ENCODE peak calls at places on chromosome 13, in seven cellular contexts. One of them, this sample, is unnamed.

GRCh38 chr13:102799544-102800144 is 725 bp downstream of the BIVM start:
- DNase-seq in tibial artery: peak; percentile 72
- DNase-seq in stimulated activated CD8-positive, alpha-beta memory T cell treated with anti-CD3 and anti-CD28 coated beads, Interleukin-15, amount 100 ng/mL, for 1 hour: no peak
- DNase-seq in neuronal stem cell: peak; percentile 20
- DNase-seq in H54: peak; percentile 49
- DNase-seq in GM03348: peak; percentile 55
- DNase-seq in stimulated activated CD4-positive, alpha-beta T cell treated with anti-CD3 and anti-CD28 coated beads, Interleukin-4, amount 100 ng/mL, for 4 hours: no peak
- DNase-seq in this sample: peak; percentile 61

GRCh38 chr13:83499286-83499685 is 383.0 kb downstream of the SLITRK1 start:
- DNase-seq in tibial artery: no peak
- DNase-seq in stimulated activated CD8-positive, alpha-beta memory T cell treated with anti-CD3 and anti-CD28 coated beads, Interleukin-15, amount 100 ng/mL, for 1 hour: no peak
- DNase-seq in neuronal stem cell: no peak
- DNase-seq in H54: no peak
- DNase-seq in GM03348: no peak
- DNase-seq in stimulated activated CD4-positive, alpha-beta T cell treated with anti-CD3 and anti-CD28 coated beads, Interleukin-4, amount 100 ng/mL, for 4 hours: no peak
- DNase-seq in this sample: no peak

GRCh38 chr13:21359855-21360254 is 99.2 kb downstream of the ZDHHC20 start:
- DNase-seq in tibial artery: no peak
- DNase-seq in stimulated activated CD8-positive, alpha-beta memory T cell treated with anti-CD3 and anti-CD28 coated beads, Interleukin-15, amount 100 ng/mL, for 1 hour: no peak
- DNase-seq in neuronal stem cell: no peak
- DNase-seq in H54: no peak
- DNase-seq in GM03348: no peak
- DNase-seq in stimulated activated CD4-positive, alpha-beta T cell treated with anti-CD3 and anti-CD28 coated beads, Interleukin-4, amount 100 ng/mL, for 4 hours: no peak
- DNase-seq in this sample: no peak

GRCh38 chr13:30429721-30430694 is 7.7 kb downstream of the UBE2L5 start:
- DNase-seq in tibial artery: no peak
- DNase-seq in stimulated activated CD8-positive, alpha-beta memory T cell treated with anti-CD3 and anti-CD28 coated beads, Interleukin-15, amount 100 ng/mL, for 1 hour: no peak
- DNase-seq in neuronal stem cell: no peak
- DNase-seq in H54: peak; percentile 41
- DNase-seq in GM03348: peak; percentile 85
- DNase-seq in stimulated activated CD4-positive, alpha-beta T cell treated with anti-CD3 and anti-CD28 coated beads, Interleukin-4, amount 100 ng/mL, for 4 hours: no peak
- DNase-seq in this sample: no peak

GRCh38 chr13:45316996-45317395 is 24.0 kb downstream of the TPT1 start:
- DNase-seq in tibial artery: no peak
- DNase-seq in stimulated activated CD8-positive, alpha-beta memory T cell treated with anti-CD3 and anti-CD28 coated beads, Interleukin-15, amount 100 ng/mL, for 1 hour: no peak
- DNase-seq in neuronal stem cell: no peak
- DNase-seq in H54: no peak
- DNase-seq in GM03348: no peak
- DNase-seq in stimulated activated CD4-positive, alpha-beta T cell treated with anti-CD3 and anti-CD28 coated beads, Interleukin-4, amount 100 ng/mL, for 4 hours: no peak
- DNase-seq in this sample: no peak

GRCh38 chr13:100490692-100491091 is 97.9 kb downstream of the GGACT start:
- DNase-seq in tibial artery: no peak
- DNase-seq in stimulated activated CD8-positive, alpha-beta memory T cell treated with anti-CD3 and anti-CD28 coated beads, Interleukin-15, amount 100 ng/mL, for 1 hour: no peak
- DNase-seq in neuronal stem cell: no peak
- DNase-seq in H54: no peak
- DNase-seq in GM03348: no peak
- DNase-seq in stimulated activated CD4-positive, alpha-beta T cell treated with anti-CD3 and anti-CD28 coated beads, Interleukin-4, amount 100 ng/mL, for 4 hours: no peak
- DNase-seq in this sample: no peak

GRCh38 chr13:113951246-113951999 is 22.5 kb downstream of the C13orf46 start:
- DNase-seq in tibial artery: peak; percentile 92
- DNase-seq in stimulated activated CD8-positive, alpha-beta memory T cell treated with anti-CD3 and anti-CD28 coated beads, Interleukin-15, amount 100 ng/mL, for 1 hour: peak; percentile 8
- DNase-seq in neuronal stem cell: peak; percentile 43
- DNase-seq in H54: no peak
- DNase-seq in GM03348: peak; percentile 93
- DNase-seq in stimulated activated CD4-positive, alpha-beta T cell treated with anti-CD3 and anti-CD28 coated beads, Interleukin-4, amount 100 ng/mL, for 4 hours: peak; percentile 57
- DNase-seq in this sample: peak; percentile 70

GRCh38 chr13:39777527-39778061 is 122.1 kb downstream of the COG6 start:
- DNase-seq in tibial artery: no peak
- DNase-seq in stimulated activated CD8-positive, alpha-beta memory T cell treated with anti-CD3 and anti-CD28 coated beads, Interleukin-15, amount 100 ng/mL, for 1 hour: no peak
- DNase-seq in neuronal stem cell: no peak
- DNase-seq in H54: peak; percentile 7
- DNase-seq in GM03348: peak; percentile 76
- DNase-seq in stimulated activated CD4-positive, alpha-beta T cell treated with anti-CD3 and anti-CD28 coated beads, Interleukin-4, amount 100 ng/mL, for 4 hours: peak; percentile 7
- DNase-seq in this sample: no peak

GRCh38 chr13:80824231-80824630 is 483.3 kb upstream of the SPRY2 start:
- DNase-seq in tibial artery: no peak
- DNase-seq in stimulated activated CD8-positive, alpha-beta memory T cell treated with anti-CD3 and anti-CD28 coated beads, Interleukin-15, amount 100 ng/mL, for 1 hour: no peak
- DNase-seq in neuronal stem cell: no peak
- DNase-seq in H54: no peak
- DNase-seq in GM03348: no peak
- DNase-seq in stimulated activated CD4-positive, alpha-beta T cell treated with anti-CD3 and anti-CD28 coated beads, Interleukin-4, amount 100 ng/mL, for 4 hours: no peak
- DNase-seq in this sample: no peak

GRCh38 chr13:67219113-67219512 is 11.0 kb downstream of the PCDH9 start:
- DNase-seq in tibial artery: no peak
- DNase-seq in stimulated activated CD8-positive, alpha-beta memory T cell treated with anti-CD3 and anti-CD28 coated beads, Interleukin-15, amount 100 ng/mL, for 1 hour: no peak
- DNase-seq in neuronal stem cell: no peak
- DNase-seq in H54: no peak
- DNase-seq in GM03348: no peak
- DNase-seq in stimulated activated CD4-positive, alpha-beta T cell treated with anti-CD3 and anti-CD28 coated beads, Interleukin-4, amount 100 ng/mL, for 4 hours: no peak
- DNase-seq in this sample: no peak

GRCh38 chr13:39930544-39931444 is 275.3 kb downstream of the COG6 start:
- DNase-seq in tibial artery: no peak
- DNase-seq in stimulated activated CD8-positive, alpha-beta memory T cell treated with anti-CD3 and anti-CD28 coated beads, Interleukin-15, amount 100 ng/mL, for 1 hour: no peak
- DNase-seq in neuronal stem cell: no peak
- DNase-seq in H54: no peak
- DNase-seq in GM03348: no peak
- DNase-seq in stimulated activated CD4-positive, alpha-beta T cell treated with anti-CD3 and anti-CD28 coated beads, Interleukin-4, amount 100 ng/mL, for 4 hours: no peak
- DNase-seq in this sample: no peak

GRCh38 chr13:79581870-79582315 is 100.9 kb downstream of the NDFIP2 start:
- DNase-seq in tibial artery: no peak
- DNase-seq in stimulated activated CD8-positive, alpha-beta memory T cell treated with anti-CD3 and anti-CD28 coated beads, Interleukin-15, amount 100 ng/mL, for 1 hour: no peak
- DNase-seq in neuronal stem cell: no peak
- DNase-seq in H54: no peak
- DNase-seq in GM03348: peak; percentile 25
- DNase-seq in stimulated activated CD4-positive, alpha-beta T cell treated with anti-CD3 and anti-CD28 coated beads, Interleukin-4, amount 100 ng/mL, for 4 hours: no peak
- DNase-seq in this sample: no peak

GRCh38 chr13:33817513-33817842 is 471 bp upstream of the RFC3 start:
- DNase-seq in tibial artery: no peak
- DNase-seq in stimulated activated CD8-positive, alpha-beta memory T cell treated with anti-CD3 and anti-CD28 coated beads, Interleukin-15, amount 100 ng/mL, for 1 hour: no peak
- DNase-seq in neuronal stem cell: no peak
- DNase-seq in H54: no peak
- DNase-seq in GM03348: peak; percentile 9
- DNase-seq in stimulated activated CD4-positive, alpha-beta T cell treated with anti-CD3 and anti-CD28 coated beads, Interleukin-4, amount 100 ng/mL, for 4 hours: no peak
- DNase-seq in this sample: no peak

GRCh38 chr13:40681341-40682051 is 15.1 kb upstream of the FOXO1 start:
- DNase-seq in tibial artery: no peak
- DNase-seq in stimulated activated CD8-positive, alpha-beta memory T cell treated with anti-CD3 and anti-CD28 coated beads, Interleukin-15, amount 100 ng/mL, for 1 hour: no peak
- DNase-seq in neuronal stem cell: no peak
- DNase-seq in H54: no peak
- DNase-seq in GM03348: no peak
- DNase-seq in stimulated activated CD4-positive, alpha-beta T cell treated with anti-CD3 and anti-CD28 coated beads, Interleukin-4, amount 100 ng/mL, for 4 hours: no peak
- DNase-seq in this sample: no peak

GRCh38 chr13:111859361-111860105 is 207.4 kb upstream of the SOX1 start:
- DNase-seq in tibial artery: no peak
- DNase-seq in stimulated activated CD8-positive, alpha-beta memory T cell treated with anti-CD3 and anti-CD28 coated beads, Interleukin-15, amount 100 ng/mL, for 1 hour: no peak
- DNase-seq in neuronal stem cell: no peak
- DNase-seq in H54: no peak
- DNase-seq in GM03348: no peak
- DNase-seq in stimulated activated CD4-positive, alpha-beta T cell treated with anti-CD3 and anti-CD28 coated beads, Interleukin-4, amount 100 ng/mL, for 4 hours: no peak
- DNase-seq in this sample: no peak

GRCh38 chr13:74575729-74576125 is 441.5 kb upstream of the KLF12 start:
- DNase-seq in tibial artery: peak; percentile 90
- DNase-seq in stimulated activated CD8-positive, alpha-beta memory T cell treated with anti-CD3 and anti-CD28 coated beads, Interleukin-15, amount 100 ng/mL, for 1 hour: peak; percentile 6
- DNase-seq in neuronal stem cell: peak; percentile 54
- DNase-seq in H54: peak; percentile 30
- DNase-seq in GM03348: peak; percentile 86
- DNase-seq in stimulated activated CD4-positive, alpha-beta T cell treated with anti-CD3 and anti-CD28 coated beads, Interleukin-4, amount 100 ng/mL, for 4 hours: peak; percentile 43
- DNase-seq in this sample: peak; percentile 72

GRCh38 chr13:20144141-20144850 is 16.6 kb downstream of the GJA3 start:
- DNase-seq in tibial artery: no peak
- DNase-seq in stimulated activated CD8-positive, alpha-beta memory T cell treated with anti-CD3 and anti-CD28 coated beads, Interleukin-15, amount 100 ng/mL, for 1 hour: no peak
- DNase-seq in neuronal stem cell: no peak
- DNase-seq in H54: no peak
- DNase-seq in GM03348: no peak
- DNase-seq in stimulated activated CD4-positive, alpha-beta T cell treated with anti-CD3 and anti-CD28 coated beads, Interleukin-4, amount 100 ng/mL, for 4 hours: no peak
- DNase-seq in this sample: no peak

GRCh38 chr13:111589321-111589720 is 268.9 kb downstream of the TEX29 start:
- DNase-seq in tibial artery: no peak
- DNase-seq in stimulated activated CD8-positive, alpha-beta memory T cell treated with anti-CD3 and anti-CD28 coated beads, Interleukin-15, amount 100 ng/mL, for 1 hour: no peak
- DNase-seq in neuronal stem cell: no peak
- DNase-seq in H54: no peak
- DNase-seq in GM03348: no peak
- DNase-seq in stimulated activated CD4-positive, alpha-beta T cell treated with anti-CD3 and anti-CD28 coated beads, Interleukin-4, amount 100 ng/mL, for 4 hours: no peak
- DNase-seq in this sample: no peak

GRCh38 chr13:47623862-47624261 is 377.2 kb downstream of the SUCLA2 start:
- DNase-seq in tibial artery: no peak
- DNase-seq in stimulated activated CD8-positive, alpha-beta memory T cell treated with anti-CD3 and anti-CD28 coated beads, Interleukin-15, amount 100 ng/mL, for 1 hour: no peak
- DNase-seq in neuronal stem cell: no peak
- DNase-seq in H54: no peak
- DNase-seq in GM03348: no peak
- DNase-seq in stimulated activated CD4-positive, alpha-beta T cell treated with anti-CD3 and anti-CD28 coated beads, Interleukin-4, amount 100 ng/mL, for 4 hours: no peak
- DNase-seq in this sample: no peak

GRCh38 chr13:79402074-79402635 is 3.9 kb downstream of the RBM26 start:
- DNase-seq in tibial artery: no peak
- DNase-seq in stimulated activated CD8-positive, alpha-beta memory T cell treated with anti-CD3 and anti-CD28 coated beads, Interleukin-15, amount 100 ng/mL, for 1 hour: no peak
- DNase-seq in neuronal stem cell: no peak
- DNase-seq in H54: no peak
- DNase-seq in GM03348: no peak
- DNase-seq in stimulated activated CD4-positive, alpha-beta T cell treated with anti-CD3 and anti-CD28 coated beads, Interleukin-4, amount 100 ng/mL, for 4 hours: no peak
- DNase-seq in this sample: no peak

GRCh38 chr13:79736356-79736755 is 255.4 kb downstream of the NDFIP2 start:
- DNase-seq in tibial artery: no peak
- DNase-seq in stimulated activated CD8-positive, alpha-beta memory T cell treated with anti-CD3 and anti-CD28 coated beads, Interleukin-15, amount 100 ng/mL, for 1 hour: no peak
- DNase-seq in neuronal stem cell: no peak
- DNase-seq in H54: no peak
- DNase-seq in GM03348: no peak
- DNase-seq in stimulated activated CD4-positive, alpha-beta T cell treated with anti-CD3 and anti-CD28 coated beads, Interleukin-4, amount 100 ng/mL, for 4 hours: no peak
- DNase-seq in this sample: no peak

GRCh38 chr13:63409791-63410351 is 1994.2 kb upstream of the PCDH20 start:
- DNase-seq in tibial artery: no peak
- DNase-seq in stimulated activated CD8-positive, alpha-beta memory T cell treated with anti-CD3 and anti-CD28 coated beads, Interleukin-15, amount 100 ng/mL, for 1 hour: no peak
- DNase-seq in neuronal stem cell: no peak
- DNase-seq in H54: no peak
- DNase-seq in GM03348: no peak
- DNase-seq in stimulated activated CD4-positive, alpha-beta T cell treated with anti-CD3 and anti-CD28 coated beads, Interleukin-4, amount 100 ng/mL, for 4 hours: no peak
- DNase-seq in this sample: no peak

GRCh38 chr13:44040754-44041100 is 161.0 kb downstream of the LACC1 start:
- DNase-seq in tibial artery: no peak
- DNase-seq in stimulated activated CD8-positive, alpha-beta memory T cell treated with anti-CD3 and anti-CD28 coated beads, Interleukin-15, amount 100 ng/mL, for 1 hour: no peak
- DNase-seq in neuronal stem cell: no peak
- DNase-seq in H54: no peak
- DNase-seq in GM03348: peak; percentile 12
- DNase-seq in stimulated activated CD4-positive, alpha-beta T cell treated with anti-CD3 and anti-CD28 coated beads, Interleukin-4, amount 100 ng/mL, for 4 hours: no peak
- DNase-seq in this sample: no peak

GRCh38 chr13:37443538-37443937 is 155.0 kb downstream of the POSTN start:
- DNase-seq in tibial artery: no peak
- DNase-seq in stimulated activated CD8-positive, alpha-beta memory T cell treated with anti-CD3 and anti-CD28 coated beads, Interleukin-15, amount 100 ng/mL, for 1 hour: no peak
- DNase-seq in neuronal stem cell: no peak
- DNase-seq in H54: no peak
- DNase-seq in GM03348: peak; percentile 68
- DNase-seq in stimulated activated CD4-positive, alpha-beta T cell treated with anti-CD3 and anti-CD28 coated beads, Interleukin-4, amount 100 ng/mL, for 4 hours: no peak
- DNase-seq in this sample: no peak